ENCODE peak calls at places on chromosomes 16 and 17, in eight cellular contexts. B, Q, T, F, W, U, K and M are unnamed samples. For H3K4me1, the result is how much of the 10 kb centered on the place peaks cover.

GRCh38 chr16:57946181-57946801 is 24.6 kb downstream of the CNGB1 start:
- DNase-seq in T (no peak), F (no peak), K (no peak), B (no peak), W (no peak), Q (no peak), U (no peak), M (no peak)

GRCh38 chr16:84839956-84840355 is 20.2 kb downstream of the CRISPLD2 start:
- DNase-seq in U (no peak), K (no peak), T (no peak), B (no peak), Q (no peak), F (peak), W (no peak), M (no peak)

GRCh38 chr16:17032332-17032731 is 438.4 kb downstream of the XYLT1 start:
- DNase-seq in K (no peak), T (no peak), B (no peak), W (no peak), Q (no peak), F (no peak), U (no peak), M (no peak)

GRCh38 chr17:3011891-3012290 is 51.5 kb downstream of the OR1D5 start:
- DNase-seq in Q (no peak), U (no peak), T (no peak), F (no peak), B (no peak), W (no peak), K (no peak), M (no peak)

GRCh38 chr17:16973760-16974540 is 2.0 kb upstream of the TNFRSF13B start:
- DNase-seq in Q (no peak), K (no peak), F (no peak), B (no peak), W (peak), T (no peak), U (no peak), M (no peak)

GRCh38 chr17:44284024-44284400 is 16.1 kb upstream of the SLC4A1 start:
- DNase-seq in W (no peak), T (no peak), Q (no peak), B (no peak), U (no peak), K (no peak), F (no peak), M (no peak)

GRCh38 chr16:10806698-10807097 is 11.9 kb downstream of the TVP23A start:
- DNase-seq in B (no peak), W (no peak), T (no peak), Q (no peak), U (no peak), F (no peak), K (no peak), M (no peak)

GRCh38 chr16:69223882-69224281 is 36.9 kb downstream of the SNTB2 start:
- DNase-seq in F (no peak), B (no peak), K (no peak), W (no peak), Q (no peak), T (no peak), U (no peak), M (no peak)

DNA sequence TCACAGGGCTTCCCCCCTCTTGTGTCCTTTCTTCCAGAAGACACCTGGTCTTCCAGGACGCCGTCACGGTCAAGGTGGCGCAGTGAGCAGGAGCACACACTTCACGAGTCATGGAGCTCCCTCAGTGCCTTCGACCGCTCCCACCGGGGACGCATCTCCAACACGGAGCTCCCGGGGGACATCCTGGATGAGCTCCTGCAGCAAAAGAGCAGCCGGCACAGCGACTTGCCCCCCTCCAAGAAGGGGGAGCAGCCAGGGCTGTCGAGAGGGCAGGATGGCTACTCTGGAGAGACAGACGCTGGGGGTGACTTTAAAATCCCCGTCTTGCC is 199.6 kb downstream of the KATNIP start:
- DNase-seq in F (no peak), U (no peak), B (no peak), T (no peak), W (no peak), Q (no peak), K (no peak), M (no peak)
- H3K27ac ChIP-seq in F (no peak), U (no peak), B (no peak), T (no peak), W (no peak), Q (no peak), K (no peak), M (no peak)

DNA sequence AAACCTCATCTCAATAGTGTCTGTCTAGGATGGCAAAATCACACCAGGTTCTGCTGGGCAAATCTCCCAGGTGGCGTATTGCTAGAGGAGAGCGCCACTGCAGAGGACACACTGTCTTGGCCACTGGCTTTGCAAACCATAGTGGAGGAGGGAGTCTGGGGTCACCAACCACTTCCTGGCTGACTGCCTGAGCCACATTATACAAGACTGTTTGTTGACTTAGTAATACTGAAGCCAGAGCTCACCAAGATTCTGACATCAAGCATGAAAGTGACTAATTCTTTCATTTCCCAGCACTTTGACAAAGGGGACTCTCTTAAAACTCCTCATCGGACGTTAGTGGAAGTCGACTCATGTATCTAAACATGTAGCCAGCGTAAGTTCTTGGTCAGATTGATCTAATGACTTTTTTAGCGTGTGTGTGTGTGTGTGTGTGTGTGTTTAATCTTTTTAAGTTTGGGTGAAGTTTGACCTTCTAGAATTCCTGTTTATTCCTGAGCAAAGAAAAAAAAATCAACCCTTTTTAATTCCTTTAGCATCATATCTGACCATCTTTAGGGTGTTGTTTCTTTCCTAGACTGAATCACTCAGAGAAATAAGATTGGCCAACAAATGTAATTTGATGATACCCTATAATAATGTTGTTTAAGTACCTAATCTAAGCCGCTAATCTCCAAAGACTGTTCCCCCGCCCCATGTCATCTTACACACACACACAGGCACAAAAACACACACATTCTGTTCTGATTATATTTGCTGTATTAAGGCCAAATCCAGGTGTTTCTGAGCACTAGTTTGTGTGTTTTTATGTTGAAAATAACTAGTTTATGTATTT is 13.8 kb downstream of the PITPNC1 start:
- DNase-seq in W (no peak), F (peak), T (peak), B (peak), Q (peak), K (peak), U (no peak), M (peak)
- H3K4me1 ChIP-seq in W (under half), F (under half), T (under half), B (under half), Q (under half), K (under half), U (under half), M (under half)

DNA sequence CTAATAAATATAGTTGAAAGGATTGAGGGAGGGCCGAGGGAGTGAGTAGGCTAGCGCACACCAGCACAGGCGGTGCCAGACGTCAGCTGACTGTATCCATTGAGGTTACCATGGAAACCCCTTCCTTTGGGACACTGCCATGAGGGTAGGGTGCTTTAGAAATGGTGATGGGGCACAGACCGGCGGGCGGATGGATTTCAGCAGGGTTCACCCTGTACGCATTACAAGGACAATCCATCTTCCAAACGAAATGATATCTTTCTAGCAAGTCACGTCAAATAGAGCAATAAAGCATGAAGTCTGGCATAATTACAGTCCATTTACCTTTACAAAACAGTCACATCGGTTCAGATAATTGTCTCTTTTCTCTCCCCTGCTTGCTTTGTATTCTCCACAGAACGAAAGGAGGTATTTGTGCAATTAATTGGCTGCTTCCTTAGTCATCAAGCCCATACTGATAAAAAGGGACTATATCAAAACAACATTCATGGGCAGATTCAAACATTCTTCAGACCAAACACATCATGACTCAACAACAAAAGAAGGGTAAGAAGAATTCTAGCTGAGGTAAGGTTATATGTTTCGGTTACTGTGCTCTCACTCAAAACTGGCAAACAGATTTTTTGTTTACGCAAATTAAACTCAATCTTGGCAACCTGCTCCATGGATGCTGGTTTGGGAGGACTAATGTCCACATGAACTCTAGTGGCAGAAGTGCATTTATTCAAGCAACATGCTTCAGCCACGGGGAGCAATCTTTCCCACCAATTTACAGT is 140.6 kb downstream of the CDK5R1 start:
- DNase-seq in T (no peak), W (no peak), U (no peak), K (no peak), F (no peak), B (no peak), Q (no peak), M (no peak)
- TF ChIP-seq POLR2AphosphoS5 in T (no peak), W (no peak), U (no peak), K (no peak), F (no peak), B (no peak), Q (no peak), M (no peak)

DNA sequence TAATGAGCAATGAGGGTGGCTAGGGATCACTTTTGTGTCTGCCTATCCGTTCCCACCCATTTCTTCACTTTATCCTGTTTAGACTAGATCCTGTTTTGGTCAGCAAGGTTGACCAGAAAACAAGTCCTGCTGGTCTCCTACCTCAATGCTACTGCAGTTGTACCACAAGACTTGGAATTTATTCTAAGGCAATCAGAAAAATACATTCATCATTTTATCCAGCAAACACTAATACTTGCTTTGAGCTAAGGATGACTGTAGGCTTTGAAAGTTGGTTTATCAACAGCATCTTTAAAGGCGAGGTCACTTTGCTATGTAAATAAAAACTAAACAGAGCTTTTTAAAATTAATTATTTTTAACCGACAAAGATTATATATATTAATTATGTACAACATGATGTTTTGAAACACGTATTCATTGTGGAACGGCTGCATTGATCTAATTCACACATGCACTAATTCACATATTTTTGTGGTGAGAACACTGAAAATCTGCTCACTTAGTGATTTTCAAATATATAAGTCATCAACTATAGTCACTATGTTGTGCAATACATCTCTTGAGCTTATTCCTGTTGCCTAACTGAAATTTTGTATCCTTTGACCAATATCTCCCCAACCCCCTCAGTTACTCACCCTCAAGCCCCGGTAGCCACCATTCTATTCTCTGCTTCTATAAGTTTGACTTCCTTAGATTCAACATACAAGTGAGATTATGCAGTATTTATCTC is 125.9 kb upstream of the HS3ST3A1 start:
- DNase-seq in Q (no peak), T (no peak), U (no peak), K (no peak), B (no peak), F (no peak), W (no peak), M (no peak)
- H3K27ac ChIP-seq in Q (no peak), T (no peak), U (no peak), K (no peak), B (no peak), F (no peak), W (no peak), M (no peak)

GRCh38 chr17:76572201-76572910 is 13.3 kb downstream of the ST6GALNAC2 start:
- DNase-seq in T (no peak), W (no peak), B (no peak), K (peak), F (no peak), Q (no peak), U (no peak), M (no peak)
- H3K4me1 ChIP-seq in T (under half), W (under half), B (under half), K (under half), F (under half), Q (under half), U (under half), M (under half)